ENCODE peak calls at places on chromosomes 1 and 21, in eight cellular contexts. P, J, U, F, Q, Z, L and K are unnamed samples.

GRCh38 chr1:94628174-94628843 is 86.8 kb upstream of the F3 start:
- DNase-seq in P (no peak), Q (no peak), F (no peak), J (no peak), L (no peak), Z (no peak), U (no peak), K (no peak)

GRCh38 chr1:188350104-188350503 is 1521.4 kb downstream of the PLA2G4A start:
- DNase-seq in U (no peak), Z (no peak), J (no peak), L (no peak), F (no peak), Q (no peak), P (no peak), K (no peak)

GRCh38 chr1:53684741-53685140 is 54.2 kb downstream of the GLIS1 start:
- DNase-seq in L (no peak), Z (no peak), J (no peak), P (no peak), Q (no peak), F (no peak), U (no peak), K (no peak)

GRCh38 chr21:26835027-26835713 is 10.0 kb downstream of the ADAMTS1 start:
- DNase-seq in U (no peak), Q (no peak), L (no peak), F (no peak), Z (no peak), P (peak), J (no peak), K (no peak)

GRCh38 chr1:15866696-15867687 is 19.5 kb downstream of the SPEN start:
- DNase-seq in Q (no peak), J (no peak), P (no peak), L (no peak), U (no peak), F (no peak), Z (no peak), K (no peak)

GRCh38 chr1:151882466-151882865 is 26.8 kb downstream of the THEM4 start:
- DNase-seq in Z (no peak), F (no peak), L (no peak), Q (no peak), P (no peak), J (no peak), U (no peak), K (no peak)

GRCh38 chr1:174448964-174449363 is 1.2 kb downstream of the GPR52 start:
- DNase-seq in Z (no peak), U (no peak), F (no peak), Q (no peak), P (no peak), J (no peak), L (no peak), K (no peak)

GRCh38 chr1:150621497-150622113 is 7.8 kb downstream of the ENSA start:
- DNase-seq in P (no peak), F (no peak), Z (peak), Q (peak), L (peak), U (peak), J (no peak), K (peak)

GRCh38 chr21:33058468-33059318 is 11.2 kb upstream of the OLIG1 start:
- DNase-seq in L (no peak), P (peak), F (peak), Q (peak), J (no peak), U (no peak), Z (no peak), K (peak)

GRCh38 chr1:21932127-21932526 is 5.0 kb downstream of the HSPG2 start:
- DNase-seq in Q (no peak), P (peak), J (peak), L (no peak), F (no peak), U (no peak), Z (no peak), K (peak)

GRCh38 chr21:34926784-34927548 is 122.1 kb downstream of the RUNX1 start:
- DNase-seq in F (no peak), J (no peak), L (no peak), Z (no peak), P (no peak), Q (no peak), U (no peak), K (no peak)

GRCh38 chr1:118859999-118860398 is 128.1 kb downstream of the TBX15 start:
- DNase-seq in L (no peak), Z (no peak), J (no peak), Q (no peak), P (no peak), U (no peak), F (no peak), K (no peak)

GRCh38 chr1:169105087-169105433 is 1.4 kb upstream of the ATP1B1 start:
- DNase-seq in P (no peak), F (no peak), L (no peak), U (no peak), Z (no peak), J (no peak), Q (no peak), K (no peak)

GRCh38 chr1:160342520-160342919 is 530 bp downstream of the COPA start:
- DNase-seq in Z (peak), L (no peak), Q (no peak), P (no peak), F (no peak), J (no peak), U (no peak), K (no peak)

GRCh38 chr1:109850194-109850593 is 60.5 kb upstream of the CSF1 start:
- DNase-seq in Q (no peak), F (no peak), J (no peak), U (no peak), Z (no peak), P (no peak), L (no peak), K (no peak)

GRCh38 chr1:246930830-246931548 is 759 bp downstream of the AHCTF1 start:
- DNase-seq in P (peak), Z (no peak), U (no peak), F (peak), Q (no peak), J (no peak), L (peak), K (peak)

GRCh38 chr1:246932366-246932700 is 585 bp upstream of the AHCTF1 start:
- DNase-seq in L (no peak), Q (no peak), U (no peak), Z (peak), J (no peak), P (no peak), F (no peak), K (no peak)

GRCh38 chr1:246934777-246935176 is 3.0 kb upstream of the AHCTF1 start:
- DNase-seq in P (no peak), F (no peak), Q (no peak), J (no peak), Z (no peak), U (peak), L (no peak), K (no peak)

GRCh38 chr1:246931549-246932365 is at the start of gene AHCTF1:
- DNase-seq in P (peak), L (peak), U (peak), Q (peak), J (peak), Z (peak), F (peak), K (peak)

DNA sequence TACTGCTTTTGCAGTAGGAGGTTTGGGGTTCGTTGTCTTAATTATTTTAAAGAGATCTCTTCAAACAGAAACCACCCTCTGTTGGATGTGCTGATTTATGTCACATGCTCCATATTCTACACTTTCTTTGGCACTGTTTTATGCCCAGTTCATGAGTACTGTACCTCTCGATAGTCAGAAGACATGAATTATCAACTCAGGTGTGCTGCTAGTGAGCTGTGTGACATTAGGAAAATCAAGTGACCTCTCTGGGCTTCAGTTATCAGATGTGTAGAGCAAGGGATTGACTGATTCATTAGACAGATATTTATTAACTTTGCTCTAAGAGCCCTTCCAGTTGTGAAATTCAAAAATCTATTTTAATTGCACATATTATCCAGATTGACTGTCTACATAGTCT is 2.1 kb upstream of the AHCTF1 start:
- DNase-seq in U (no peak), J (no peak), P (no peak), Q (no peak), Z (no peak), F (no peak), L (no peak), K (no peak)
- H3K27ac ChIP-seq in U (no peak), J (no peak), P (no peak), Q (no peak), Z (no peak), F (no peak), L (no peak), K (no peak)

DNA sequence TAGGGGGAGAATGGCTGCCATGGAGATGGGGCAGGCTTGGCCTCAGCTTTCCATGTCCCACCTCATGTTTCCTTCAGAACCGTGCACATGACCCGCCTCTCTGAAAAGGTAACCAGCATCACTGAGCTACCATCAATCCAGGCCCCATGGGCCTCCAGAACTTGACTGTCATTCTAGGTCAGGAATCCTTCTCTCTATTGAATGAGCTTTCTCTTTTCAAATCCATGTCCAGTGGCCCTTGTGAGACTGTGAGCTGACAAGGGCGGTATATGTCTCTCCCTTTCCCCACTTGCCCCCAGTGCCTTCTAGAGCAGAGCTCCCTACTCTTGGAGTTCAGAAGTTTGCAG is 4.4 kb downstream of the CSRP1 start:
- DNase-seq in P (no peak), Q (no peak), J (no peak), L (no peak), Z (no peak), U (no peak), F (no peak), K (no peak)
- H3K27ac ChIP-seq in P (peak), Q (peak), J (peak), L (peak), Z (no peak), U (peak), F (peak), K (peak)

GRCh38 chr21:21367583-21367982 is 369.4 kb downstream of the NCAM2 start:
- DNase-seq in P (no peak), L (no peak), F (no peak), J (no peak), Z (no peak), U (no peak), Q (no peak), K (no peak)
- H3K27ac ChIP-seq in P (no peak), L (no peak), F (no peak), J (no peak), Z (no peak), U (no peak), Q (no peak), K (no peak)

DNA sequence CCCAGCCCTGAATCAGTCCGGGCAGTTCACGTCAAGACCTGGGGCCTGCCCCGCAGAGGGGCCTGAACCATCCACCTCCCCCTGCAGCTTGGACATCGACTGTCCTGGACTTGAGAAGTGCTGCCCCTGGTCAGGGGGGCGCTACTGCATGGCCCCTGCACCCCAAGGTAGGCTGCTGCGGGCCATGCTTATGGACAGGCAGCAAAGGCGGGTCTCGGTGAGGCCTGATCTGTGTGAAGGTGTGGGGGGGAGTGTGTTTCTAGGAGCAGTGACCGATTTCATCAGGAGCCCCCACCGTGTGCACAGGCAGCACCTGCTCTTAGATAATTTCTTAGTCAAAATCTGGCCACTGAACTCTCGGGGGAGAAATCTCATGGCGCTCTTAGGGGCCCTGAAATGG is 13.0 kb downstream of the UMODL1 start:
- DNase-seq in U (no peak), Q (no peak), L (no peak), J (no peak), Z (no peak), F (no peak), P (no peak), K (no peak)
- H3K27ac ChIP-seq in U (no peak), Q (no peak), L (no peak), J (no peak), Z (no peak), F (no peak), P (no peak), K (no peak)

GRCh38 chr1:23964790-23965740 is 5.4 kb downstream of the PNRC2 start:
- DNase-seq in Q (no peak), P (no peak), F (no peak), Z (no peak), J (no peak), L (no peak), U (no peak), K (no peak)
- H3K27ac ChIP-seq in Q (no peak), P (no peak), F (no peak), Z (peak), J (no peak), L (peak), U (peak), K (no peak)